ENCODE peak calls at places on chromosomes 3 and 15, in five cellular contexts. A is stomach, P is substantia nigra, W is aorta, C is HuH-7. Q is an unnamed sample.

GRCh38 chr3:30539772-30540171 is 66.6 kb upstream of the TGFBR2 start:
- DNase-seq in A (no peak), W (no peak), P (no peak), C (no peak), Q (no peak)

GRCh38 chr15:89958107-89958805 is 42.9 kb upstream of the ZNF710 start:
- DNase-seq in P (no peak), A (peak; percentile 77), W (no peak), C (no peak), Q (no peak)

GRCh38 chr3:14602006-14602803 is 49.4 kb upstream of the CCDC174 start:
- DNase-seq in C (peak; percentile 43), A (no peak), P (no peak), W (no peak), Q (no peak)

GRCh38 chr3:46897031-46897430 is 19.5 kb downstream of the PTH1R start:
- DNase-seq in P (no peak), W (peak; percentile 33), A (no peak), C (no peak), Q (no peak)

GRCh38 chr15:69685524-69686452 is 233.2 kb downstream of the RPLP1 start:
- DNase-seq in C (no peak), W (no peak), A (no peak), P (no peak), Q (no peak)

GRCh38 chr3:192194081-192194480 is 533.3 kb downstream of the FGF12 start:
- DNase-seq in A (no peak), P (no peak), C (no peak), W (no peak), Q (no peak)

GRCh38 chr15:90306560-90306959 is 41.1 kb downstream of the NGRN start:
- DNase-seq in W (no peak), C (no peak), A (no peak), P (no peak), Q (no peak)

GRCh38 chr3:57062119-57062631 is 1.7 kb downstream of the SPATA12 start:
- DNase-seq in P (no peak), W (no peak), C (no peak), A (no peak), Q (no peak)

GRCh38 chr15:66145242-66146182 is 108.0 kb downstream of the MEGF11 start:
- DNase-seq in W (no peak), P (no peak), C (no peak), A (no peak), Q (no peak)

GRCh38 chr3:48575366-48575765 is 11.8 kb upstream of the UCN2 start:
- DNase-seq in W (no peak), A (no peak), P (no peak), C (no peak), Q (no peak)

GRCh38 chr3:101518421-101518871 is 5.4 kb upstream of the SENP7 start:
- DNase-seq in A (no peak), W (no peak), C (no peak), P (no peak), Q (no peak)

GRCh38 chr3:129658156-129658843 is 51.8 kb upstream of the PLXND1 start:
- DNase-seq in C (no peak), P (no peak), A (no peak), W (no peak), Q (no peak)

GRCh38 chr15:92909131-92909781 is 9.1 kb downstream of the CHD2 start:
- DNase-seq in A (no peak), W (no peak), P (no peak), C (no peak), Q (peak; percentile 67)

GRCh38 chr3:142857056-142857455 is 31.8 kb downstream of the PCOLCE2 start:
- DNase-seq in C (peak; percentile 13), A (peak; percentile 58), P (no peak), W (no peak), Q (peak; percentile 34)

GRCh38 chr3:13648744-13649096 is 99.8 kb downstream of the FBLN2 start:
- DNase-seq in W (no peak), A (no peak), P (no peak), C (no peak), Q (no peak)

Q was measured in cardiac muscle cell.